ENCODE peak calls at places on chromosome X, in seven cellular contexts. Q is choroid plexus epithelial cell, V is mucosa of descending colon, A is fibroblast of pulmonary artery, W is AG04449, P is GM12864, D is tibial nerve. X is an unnamed sample.
A peak's percentile ranks its signal among the peaks of the same experiment; 100 is the strongest.

GRCh38 chrX:148593146-148593545 is 92.7 kb downstream of the AFF2 start:
- DNase-seq in A (no peak), P (no peak), D (no peak), W (no peak), Q (no peak), V (no peak), X (no peak)

GRCh38 chrX:19893722-19894121 is 6.3 kb upstream of the SH3KBP1 start:
- DNase-seq in P (no peak), A (peak; percentile 70), V (no peak), W (peak; percentile 28), Q (peak; percentile 76), D (no peak), X (peak; percentile 59)

GRCh38 chrX:27953161-27953560 is 28.1 kb downstream of the DCAF8L1 start:
- DNase-seq in V (no peak), Q (no peak), W (no peak), A (no peak), P (no peak), D (no peak), X (no peak)

GRCh38 chrX:43892471-43892870 is 10.2 kb upstream of the MAOB start:
- DNase-seq in V (no peak), W (no peak), D (no peak), Q (no peak), A (no peak), P (no peak), X (no peak)

GRCh38 chrX:151753313-151754041 is 18.9 kb downstream of the CNGA2 start:
- DNase-seq in A (peak; percentile 64), D (peak; percentile 20), W (no peak), Q (peak; percentile 74), P (no peak), V (no peak), X (peak; percentile 64)

GRCh38 chrX:43970528-43970927 is 2.7 kb downstream of the NDP start:
- DNase-seq in D (no peak), A (no peak), V (no peak), P (no peak), W (no peak), Q (no peak), X (no peak)

GRCh38 chrX:150897371-150898319 is 823 bp downstream of the CD99L2 start:
- DNase-seq in V (peak; percentile 60), W (no peak), D (no peak), A (peak; percentile 40), P (no peak), Q (peak; percentile 32), X (peak; percentile 54)

GRCh38 chrX:34880656-34881055 is 61.9 kb upstream of the FAM47B start:
- DNase-seq in W (no peak), D (no peak), P (no peak), V (no peak), A (peak; percentile 35), Q (peak; percentile 70), X (peak; percentile 72)

GRCh38 chrX:149871940-149872339 is 9.0 kb upstream of the MAGEA8 start:
- DNase-seq in V (peak; percentile 50), A (peak; percentile 4), P (peak; percentile 7), D (no peak), Q (peak; percentile 11), W (no peak), X (peak; percentile 19)
- TF ChIP-seq CTCF in V (no peak), A (peak; percentile 29), P (peak; percentile 75), D (no peak), Q (peak; percentile 47), W (peak; percentile 28), X (peak; percentile 50)

GRCh38 chrX:154136627-154137161 is 7.3 kb upstream of the OPN1LW start:
- DNase-seq in Q (peak; percentile 36), P (no peak), W (no peak), A (peak; percentile 45), V (peak; percentile 73), D (peak; percentile 15), X (peak; percentile 29)
- H3K4me3 ChIP-seq in Q (peak overlapping the region; percentile 44), P (no peak overlapping the region), W (peak overlapping the region; percentile 45), A (peak overlapping the region; percentile 24), V (no peak overlapping the region), D (no peak overlapping the region), X (peak overlapping the region; percentile 30)

GRCh38 chrX:88135735-88136134 is 611.3 kb upstream of the CPXCR1 start:
- DNase-seq in P (no peak), W (no peak), V (no peak), D (no peak), Q (peak; percentile 1), A (peak; percentile 1), X (no peak)
- TF ChIP-seq CTCF in P (no peak), W (no peak), V (no peak), D (no peak), Q (no peak), A (no peak), X (no peak)

GRCh38 chrX:107506596-107507031 is 57.2 kb downstream of the FRMPD3 start:
- DNase-seq in V (no peak), W (no peak), P (no peak), D (no peak), Q (no peak), A (no peak), X (no peak)
- H3K4me3 ChIP-seq in V (no peak overlapping the region), W (no peak overlapping the region), P (no peak overlapping the region), D (no peak overlapping the region), Q (no peak overlapping the region), A (no peak overlapping the region), X (no peak overlapping the region)

DNA sequence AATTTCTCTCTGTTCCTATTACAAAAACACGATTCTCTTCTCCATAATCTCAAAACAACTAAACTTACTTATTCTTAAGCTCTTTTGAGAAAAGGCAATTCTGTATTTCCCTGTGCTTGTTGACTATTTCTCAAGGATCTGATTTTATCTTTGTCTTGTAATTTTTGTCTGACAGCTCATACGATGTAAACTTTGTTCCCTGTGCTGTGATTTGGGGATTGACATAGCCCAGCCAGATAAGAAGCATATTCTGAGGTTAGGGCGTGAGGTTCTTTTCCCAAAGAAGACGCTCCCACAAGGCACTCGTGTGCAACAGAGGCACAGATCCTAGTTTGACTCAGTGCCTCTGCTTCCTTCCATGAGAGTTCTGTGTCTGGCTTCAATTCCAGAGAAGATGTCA is 95.0 kb downstream of the MID1 start:
- DNase-seq in W (no peak), D (no peak), A (peak; percentile 25), Q (no peak), P (no peak), V (no peak), X (no peak)
- TF ChIP-seq CTCF in W (no peak), D (no peak), A (no peak), Q (no peak), P (no peak), V (no peak), X (no peak)

GRCh38 chrX:153928846-153929245 is 2.8 kb upstream of the ARHGAP4 start:
- DNase-seq in A (no peak), V (peak; percentile 51), D (no peak), P (no peak), Q (no peak), W (no peak), X (no peak)
- H3K4me3 ChIP-seq in A (no peak overlapping the region), V (no peak overlapping the region), D (no peak overlapping the region), P (peak overlapping the region; percentile 42), Q (no peak overlapping the region), W (no peak overlapping the region), X (no peak overlapping the region)

GRCh38 chrX:127038065-127038464 is 218.5 kb downstream of the PRR32 start:
- DNase-seq in Q (no peak), A (no peak), D (no peak), V (no peak), P (no peak), W (no peak), X (no peak)
- TF ChIP-seq CTCF in Q (no peak), A (no peak), D (no peak), V (no peak), P (no peak), W (no peak), X (no peak)

GRCh38 chrX:30965751-30966150 is 76.7 kb upstream of the TAB3 start:
- DNase-seq in A (no peak), V (no peak), P (no peak), D (no peak), Q (no peak), W (no peak), X (no peak)
- H3K4me3 ChIP-seq in A (no peak overlapping the region), V (no peak overlapping the region), P (no peak overlapping the region), D (no peak overlapping the region), Q (no peak overlapping the region), W (no peak overlapping the region), X (no peak overlapping the region)

X was measured in cardiac fibroblast.